ENCODE peak calls at places on chromosomes 1 and 21, in nine cellular contexts. V is brain microvascular endothelial cell, L is foreskin keratinocyte, W is fibroblast of mammary gland, O is heart left ventricle, T is GM10248, P is upper lobe of right lung, Y is heart right ventricle, E is choroid plexus epithelial cell. H is an unnamed sample.

GRCh38 chr1:175702079-175702795 is 41.2 kb downstream of the TNR start:
- DNase-seq in P (no peak), E (no peak), V (no peak), W (no peak), Y (peak), L (no peak), T (no peak), O (no peak), H (no peak)

GRCh38 chr1:88946845-88947244 is 45.6 kb downstream of the KYAT3 start:
- DNase-seq in Y (no peak), T (no peak), E (peak), L (no peak), O (no peak), P (no peak), V (no peak), W (peak), H (no peak)

GRCh38 chr1:208604295-208604694 is 360.1 kb upstream of the PLXNA2 start:
- DNase-seq in Y (no peak), W (peak), O (no peak), L (peak), T (peak), V (peak), E (peak), P (no peak), H (no peak)

GRCh38 chr1:64745181-64745985 is 508 bp downstream of the RAVER2 start:
- DNase-seq in W (peak), O (peak), E (no peak), P (peak), T (peak), L (no peak), V (peak), Y (no peak), H (no peak)

GRCh38 chr1:32470431-32470830 is 5.6 kb downstream of the ZBTB8B start:
- DNase-seq in L (no peak), P (no peak), E (no peak), Y (no peak), O (no peak), W (no peak), V (no peak), T (no peak), H (no peak)

GRCh38 chr21:34530264-34530663 is 18.3 kb upstream of the KCNE1 start:
- DNase-seq in Y (no peak), O (no peak), W (peak), V (peak), P (no peak), L (no peak), T (no peak), E (peak), H (no peak)

GRCh38 chr1:55233149-55233777 is 18.1 kb upstream of the USP24 start:
- DNase-seq in L (no peak), W (no peak), P (no peak), Y (no peak), O (no peak), V (no peak), T (no peak), E (no peak), H (no peak)

GRCh38 chr1:65881070-65881594 is 88.4 kb downstream of the PDE4B start:
- DNase-seq in P (no peak), L (no peak), V (no peak), Y (no peak), E (no peak), O (no peak), T (no peak), W (no peak), H (peak)

GRCh38 chr21:45276620-45277019 is 11.1 kb downstream of the POFUT2 start:
- DNase-seq in T (no peak), W (no peak), V (no peak), L (no peak), E (no peak), P (no peak), O (no peak), Y (no peak), H (no peak)

GRCh38 chr21:29719561-29719960 is 220.2 kb downstream of the GRIK1 start:
- DNase-seq in E (no peak), V (no peak), P (no peak), T (no peak), W (no peak), O (no peak), L (no peak), Y (no peak), H (no peak)

GRCh38 chr1:237103021-237103420 is 61.0 kb downstream of the RYR2 start:
- DNase-seq in W (no peak), T (no peak), E (no peak), L (no peak), P (no peak), V (no peak), O (no peak), Y (no peak), H (no peak)

GRCh38 chr1:7255303-7256058 is 470.2 kb downstream of the CAMTA1 start:
- DNase-seq in L (no peak), E (peak), V (peak), T (no peak), W (peak), Y (no peak), O (no peak), P (no peak), H (peak)

GRCh38 chr1:21574464-21575151 is 65.4 kb downstream of the ALPL start:
- DNase-seq in O (peak), P (no peak), V (peak), Y (peak), W (peak), T (no peak), E (peak), L (no peak), H (no peak)

GRCh38 chr1:11881749-11882441 is 23.1 kb upstream of the NPPB start:
- DNase-seq in E (no peak), T (no peak), O (no peak), P (no peak), Y (no peak), L (no peak), V (no peak), W (no peak), H (no peak)

GRCh38 chr1:98316286-98316685 is 345.2 kb upstream of the SNX7 start:
- DNase-seq in O (peak), L (no peak), P (no peak), Y (no peak), V (peak), T (no peak), E (peak), W (peak), H (no peak)

GRCh38 chr21:41133896-41134522 is 34.0 kb upstream of the BACE2 start:
- DNase-seq in V (peak), Y (no peak), T (peak), L (no peak), O (no peak), W (peak), P (no peak), E (peak), H (peak)

GRCh38 chr1:7401814-7402547 is 369.1 kb upstream of the VAMP3 start:
- DNase-seq in T (no peak), P (no peak), W (peak), O (no peak), E (peak), V (peak), Y (no peak), L (peak), H (peak)

GRCh38 chr1:7584157-7584556 is 186.9 kb upstream of the VAMP3 start:
- DNase-seq in L (no peak), T (no peak), Y (no peak), E (no peak), P (peak), W (no peak), V (no peak), O (no peak), H (no peak)

GRCh38 chr1:216119600-216119999 is 303.6 kb downstream of the USH2A start:
- DNase-seq in L (peak), Y (no peak), E (peak), O (no peak), P (no peak), V (peak), T (peak), W (peak), H (no peak)

GRCh38 chr21:46603228-46603627 is 1.7 kb downstream of the S100B start:
- DNase-seq in Y (no peak), L (no peak), T (no peak), O (no peak), V (no peak), E (no peak), P (no peak), W (no peak), H (no peak)

GRCh38 chr1:71463144-71463543 is 382.3 kb upstream of the ZRANB2 start:
- DNase-seq in T (no peak), O (no peak), W (peak), L (no peak), P (no peak), V (no peak), Y (no peak), E (peak), H (peak)

GRCh38 chr1:86155807-86156561 is 588 bp downstream of the COL24A1 start:
- DNase-seq in P (peak), T (no peak), L (no peak), O (peak), W (peak), V (no peak), Y (peak), E (peak), H (no peak)

GRCh38 chr1:203271018-203271743 is 34.1 kb upstream of the BTG2 start:
- DNase-seq in L (no peak), E (peak), P (peak), T (peak), W (peak), O (no peak), Y (no peak), V (peak), H (no peak)

GRCh38 chr1:210857724-210858123 is 276.2 kb downstream of the KCNH1 start:
- DNase-seq in O (no peak), L (no peak), P (no peak), Y (no peak), E (no peak), W (no peak), V (no peak), T (no peak), H (no peak)

GRCh38 chr1:99266731-99267130 is 2.4 kb downstream of the PLPPR4 start:
- DNase-seq in Y (no peak), V (peak), O (no peak), P (no peak), W (peak), E (peak), T (no peak), L (peak), H (peak)

GRCh38 chr1:193183019-193183643 is 3.3 kb downstream of the B3GALT2 start:
- DNase-seq in Y (no peak), T (peak), O (no peak), L (no peak), V (peak), E (peak), W (peak), P (no peak), H (no peak)

GRCh38 chr1:204331847-204332487 is 27.8 kb downstream of the PLEKHA6 start:
- DNase-seq in P (no peak), V (no peak), L (no peak), W (no peak), Y (no peak), O (no peak), E (no peak), T (no peak), H (no peak)

GRCh38 chr1:184036517-184036949 is 995 bp downstream of the COLGALT2 start:
- DNase-seq in T (peak), V (no peak), W (no peak), O (peak), Y (peak), L (no peak), P (peak), E (no peak), H (no peak)

GRCh38 chr1:234619794-234620247 is 9.8 kb upstream of the IRF2BP2 start:
- DNase-seq in E (no peak), L (no peak), W (no peak), O (no peak), P (no peak), V (no peak), Y (no peak), T (no peak), H (no peak)

GRCh38 chr1:205435904-205436573 is 14.2 kb upstream of the LEMD1 start:
- DNase-seq in L (no peak), Y (no peak), O (no peak), P (no peak), V (no peak), W (no peak), E (no peak), T (no peak), H (no peak)

GRCh38 chr1:225474986-225475820 is 47.4 kb upstream of the LBR start:
- DNase-seq in L (no peak), P (peak), W (peak), E (peak), Y (peak), T (peak), V (peak), O (peak), H (no peak)

GRCh38 chr1:185674201-185674600 is 60.0 kb upstream of the HMCN1 start:
- DNase-seq in T (no peak), W (no peak), L (no peak), V (no peak), E (no peak), O (no peak), P (no peak), Y (no peak), H (no peak)

GRCh38 chr1:207933205-207933800 is 22.4 kb upstream of the CD34 start:
- DNase-seq in V (no peak), T (no peak), Y (no peak), O (no peak), L (no peak), W (no peak), E (no peak), P (no peak), H (no peak)

GRCh38 chr1:207035877-207036558 is 3.5 kb upstream of the C1orf116 start:
- DNase-seq in Y (no peak), E (no peak), V (no peak), W (no peak), T (no peak), L (no peak), P (no peak), O (no peak), H (no peak)

GRCh38 chr21:46096997-46097825 is 701 bp upstream of the COL6A2 start:
- DNase-seq in L (no peak), P (peak), Y (peak), O (peak), E (no peak), T (peak), V (no peak), W (peak), H (no peak)

DNA sequence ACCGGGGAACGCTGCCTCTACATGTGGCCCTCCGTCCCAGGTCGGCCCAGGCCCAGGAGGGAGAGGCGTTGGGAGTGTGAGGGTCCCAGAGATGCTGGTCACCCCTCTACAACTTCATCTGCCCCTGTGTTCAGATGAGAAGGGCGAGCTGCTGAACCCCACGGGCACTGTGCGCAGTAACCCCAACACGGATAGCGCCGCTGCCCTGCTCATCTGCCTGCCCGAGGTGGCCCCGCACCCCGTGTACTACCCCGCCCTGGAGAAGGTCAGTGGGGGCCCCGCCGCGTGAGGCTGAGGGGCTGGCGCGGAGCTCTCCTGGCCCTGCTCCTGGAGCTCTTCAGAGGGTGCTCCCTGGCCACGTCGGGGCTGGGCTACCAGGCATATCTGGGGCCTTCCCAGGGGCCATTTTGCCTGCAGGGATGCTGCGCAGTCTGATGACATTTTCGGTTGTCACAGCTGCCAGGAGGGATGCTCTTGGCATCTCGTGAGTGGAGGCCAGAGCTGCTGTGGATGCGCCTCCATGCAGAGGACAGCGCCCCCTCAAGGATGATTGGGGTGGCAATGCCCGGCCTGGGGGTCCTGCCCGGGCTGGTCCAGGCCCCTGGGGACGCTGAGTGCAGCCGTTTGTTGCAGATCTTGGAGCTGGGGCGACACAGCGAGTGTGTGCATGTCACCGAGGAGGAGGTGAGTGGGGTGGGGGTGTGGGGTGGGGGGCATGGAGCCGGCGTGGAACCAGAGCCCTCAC is 68.6 kb downstream of the PIK3CD start:
- DNase-seq in T (no peak), W (no peak), Y (no peak), P (no peak), V (no peak), L (no peak), E (no peak), O (no peak), H (no peak)
- TF ChIP-seq CTCF in T (no peak), W (no peak), Y (no peak), P (no peak), V (no peak), L (peak), E (no peak), O (no peak), H (no peak)

GRCh38 chr21:17988038-17988437 is 168.9 kb upstream of the C21orf91 start:
- DNase-seq in W (no peak), E (no peak), O (no peak), L (no peak), P (no peak), T (no peak), Y (no peak), V (no peak), H (no peak)
- TF ChIP-seq CTCF in W (no peak), E (no peak), O (no peak), L (no peak), P (no peak), T (no peak), Y (no peak), V (no peak), H (no peak)

GRCh38 chr1:44677201-44677520 is 2.6 kb downstream of the ARMH1 start:
- DNase-seq in T (no peak), L (no peak), W (peak), O (no peak), Y (no peak), E (peak), P (peak), V (peak), H (no peak)
- TF ChIP-seq CTCF in T (peak), L (peak), W (peak), O (peak), Y (peak), E (peak), P (peak), V (peak), H (peak)

GRCh38 chr1:187042538-187042937 is 213.8 kb downstream of the PLA2G4A start:
- DNase-seq in W (no peak), V (no peak), P (no peak), L (no peak), O (no peak), E (no peak), Y (no peak), T (no peak), H (no peak)

GRCh38 chr1:187044393-187044792 is 215.6 kb downstream of the PLA2G4A start:
- DNase-seq in T (no peak), P (no peak), W (no peak), E (no peak), V (no peak), Y (no peak), L (no peak), O (no peak), H (no peak)

GRCh38 chr1:187038789-187039188 is 210.0 kb downstream of the PLA2G4A start:
- DNase-seq in L (peak), Y (no peak), O (no peak), P (no peak), E (peak), V (no peak), W (peak), T (no peak), H (no peak)

GRCh38 chr1:187037973-187038553 is 209.3 kb downstream of the PLA2G4A start:
- DNase-seq in P (no peak), Y (no peak), W (no peak), T (no peak), L (no peak), O (no peak), V (no peak), E (no peak), H (no peak)

DNA sequence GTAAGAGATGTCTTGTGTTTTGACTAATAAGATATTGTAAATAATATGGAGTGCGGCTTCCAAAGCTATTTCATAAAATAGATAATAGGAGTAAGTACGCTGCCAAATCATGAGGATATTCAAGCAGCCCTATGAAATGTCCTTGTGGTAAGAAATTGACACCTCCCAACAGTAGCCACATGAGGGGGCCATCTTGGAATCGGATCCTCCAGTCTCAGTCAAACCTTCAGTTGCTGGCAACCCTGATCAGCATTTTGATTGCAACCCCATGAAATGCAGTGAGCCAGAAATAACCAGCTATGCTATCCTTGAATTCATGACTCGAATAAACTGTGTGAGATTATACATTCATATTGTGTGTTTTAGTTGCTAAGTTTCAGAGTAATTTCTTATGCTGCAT is 212.4 kb downstream of the PLA2G4A start:
- DNase-seq in L (no peak), W (no peak), V (no peak), E (no peak), P (no peak), O (no peak), T (no peak), Y (no peak), H (no peak)
- TF ChIP-seq CTCF in L (no peak), W (no peak), V (no peak), E (no peak), P (no peak), O (no peak), T (no peak), Y (no peak), H (no peak)

GRCh38 chr1:178502856-178503255 is 6.1 kb upstream of the CLEC20A start:
- DNase-seq in Y (no peak), P (no peak), O (no peak), T (no peak), W (no peak), E (no peak), L (no peak), V (no peak), H (no peak)

GRCh38 chr1:178500091-178500770 is 3.5 kb upstream of the CLEC20A start:
- DNase-seq in W (no peak), V (no peak), E (no peak), O (no peak), T (no peak), L (no peak), Y (no peak), P (no peak), H (no peak)

GRCh38 chr1:178501705-178502329 is 5.1 kb upstream of the CLEC20A start:
- DNase-seq in W (peak), L (peak), P (peak), E (peak), T (peak), O (peak), V (peak), Y (peak), H (no peak)

GRCh38 chr1:178502330-178502714 is 5.6 kb upstream of the CLEC20A start:
- DNase-seq in V (no peak), E (no peak), T (no peak), O (no peak), L (no peak), Y (no peak), W (no peak), P (no peak), H (no peak)

GRCh38 chr1:178500936-178501554 is 4.3 kb upstream of the CLEC20A start:
- DNase-seq in L (no peak), E (no peak), Y (no peak), O (no peak), T (peak), W (no peak), P (no peak), V (no peak), H (no peak)
- TF ChIP-seq CTCF in L (no peak), E (no peak), Y (no peak), O (no peak), T (no peak), W (no peak), P (no peak), V (peak), H (no peak)

DNA sequence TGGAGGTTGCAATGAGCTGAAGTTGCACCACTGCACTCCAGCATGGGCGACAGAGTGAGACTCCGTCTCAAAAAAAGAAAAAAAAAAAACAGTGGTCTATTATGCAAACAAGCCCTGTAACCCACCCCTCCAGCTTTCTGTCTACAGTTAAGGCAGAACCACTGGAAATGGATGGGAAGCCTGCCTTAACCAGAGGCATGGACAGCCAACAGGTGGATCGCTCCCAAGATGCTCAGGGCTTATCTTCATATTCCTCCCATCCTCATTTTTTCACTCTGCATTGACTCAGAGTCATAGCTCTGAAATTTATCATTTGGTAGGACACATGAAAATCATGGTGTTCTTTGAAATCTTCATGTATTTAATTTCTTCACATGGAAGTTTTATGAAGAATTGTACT is 8.7 kb downstream of the MTFR1L start:
- DNase-seq in Y (no peak), T (no peak), E (no peak), P (no peak), O (no peak), L (no peak), V (no peak), W (no peak), H (no peak)
- TF ChIP-seq CTCF in Y (no peak), T (no peak), E (no peak), P (no peak), O (no peak), L (no peak), V (no peak), W (no peak), H (no peak)

H was measured in AG09309.